ENCODE peak calls at places on chromosomes 13 and 19, in five cellular contexts. C, G, K, T and Q are unnamed samples.

GRCh38 chr19:58351996-58352755 is 1.1 kb downstream of the A1BG start:
- DNase-seq in T (no peak), K (no peak), C (no peak), G (no peak), Q (no peak)

GRCh38 chr19:11473725-11474124 is 7.1 kb downstream of the ELAVL3 start:
- DNase-seq in G (no peak), T (no peak), K (no peak), C (no peak), Q (no peak)

GRCh38 chr19:18759435-18760426 is 31.4 kb downstream of the COMP start:
- DNase-seq in G (no peak), T (no peak), K (no peak), C (no peak), Q (no peak)

GRCh38 chr19:47156861-47157454 is 26.3 kb downstream of the SAE1 start:
- DNase-seq in G (no peak), C (no peak), T (no peak), K (no peak), Q (no peak)

GRCh38 chr13:102645701-102646100 is 48.9 kb downstream of the TPP2 start:
- DNase-seq in G (no peak), C (no peak), T (no peak), K (no peak), Q (no peak)

GRCh38 chr19:46704379-46705076 is 12.4 kb downstream of the PRKD2 start:
- DNase-seq in T (peak; percentile 40), G (peak; percentile 68), K (peak; percentile 89), C (peak; percentile 85), Q (peak; percentile 77)

GRCh38 chr13:102580552-102581169 is 16.1 kb upstream of the TPP2 start:
- DNase-seq in C (no peak), K (no peak), G (no peak), T (peak; percentile 84), Q (no peak)

GRCh38 chr19:53864308-53864836 is 3.3 kb upstream of the MYADM start:
- DNase-seq in G (no peak), T (no peak), C (peak; percentile 62), K (no peak), Q (no peak)

GRCh38 chr19:55247621-55248099 is 11.2 kb downstream of the PPP6R1 start:
- DNase-seq in C (no peak), T (peak; percentile 58), K (no peak), G (no peak), Q (no peak)

GRCh38 chr19:44451687-44452086 is 3.4 kb upstream of the ZNF229 start:
- DNase-seq in T (no peak), G (no peak), C (no peak), K (no peak), Q (no peak)

GRCh38 chr13:110471833-110472162 is 89.7 kb downstream of the RAB20 start:
- DNase-seq in K (peak; percentile 90), C (peak; percentile 29), G (peak; percentile 88), T (peak; percentile 17), Q (peak; percentile 93)

GRCh38 chr13:33723772-33724435 is 94.0 kb upstream of the RFC3 start:
- DNase-seq in T (peak; percentile 88), G (peak; percentile 79), K (peak; percentile 61), C (peak; percentile 87), Q (peak; percentile 53)

GRCh38 chr19:54517483-54517882 is 14.9 kb downstream of the LAIR2 start:
- DNase-seq in C (peak; percentile 61), G (peak; percentile 38), T (peak; percentile 25), K (peak; percentile 45), Q (no peak)

DNA sequence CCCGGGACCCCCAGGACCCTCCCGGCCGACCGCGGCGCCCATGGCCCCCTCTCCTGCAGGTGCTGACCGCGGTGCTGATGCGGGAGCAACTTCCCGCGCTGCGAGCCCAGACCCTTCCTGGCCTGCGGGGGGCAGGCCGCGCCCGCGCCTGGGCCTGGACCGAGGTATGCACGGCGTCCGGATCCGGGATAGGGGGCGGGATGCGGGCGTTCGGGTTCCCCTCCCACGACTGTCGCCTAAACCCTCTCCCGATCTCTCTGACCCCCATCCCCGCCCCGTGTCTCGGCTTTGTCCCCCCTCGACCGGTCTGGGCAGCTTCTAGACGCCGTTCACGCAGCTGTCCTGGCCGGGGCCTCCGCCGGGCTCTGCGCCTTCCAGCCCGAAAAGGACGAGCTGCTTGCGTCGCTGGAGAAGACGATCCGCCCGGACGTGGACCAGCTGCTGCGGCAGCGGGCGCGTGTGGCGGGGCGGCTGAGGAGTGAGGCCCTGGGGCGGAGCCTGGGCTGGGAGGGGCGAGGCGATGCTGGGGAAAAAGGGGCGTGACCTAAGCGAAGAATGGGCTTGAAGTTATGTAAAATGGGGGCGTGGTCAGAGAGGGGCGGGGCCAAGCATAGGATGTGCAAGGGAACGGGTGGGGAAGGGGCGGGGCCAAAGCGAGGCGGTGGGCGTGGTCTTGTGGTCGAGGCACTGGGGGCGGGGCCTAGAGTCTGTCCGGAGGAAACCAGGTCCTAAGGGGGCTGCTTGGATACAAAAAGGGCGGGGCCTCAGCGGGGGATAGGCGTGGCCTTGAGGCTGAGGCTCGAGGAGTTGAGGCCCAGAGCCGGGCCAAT is 15.9 kb upstream of the COLGALT1 start:
- DNase-seq in T (peak; percentile 92), C (peak; percentile 89), G (peak; percentile 93), K (peak; percentile 98), Q (peak; percentile 98)
- TF ChIP-seq CTCF in T (no peak), C (peak; percentile 33), G (no peak), K (no peak), Q (peak; percentile 44)

GRCh38 chr19:29285878-29286277 is 72.9 kb upstream of the UQCRFS1 start:
- DNase-seq in C (no peak), G (no peak), K (no peak), T (no peak), Q (no peak)
- TF ChIP-seq CTCF in C (no peak), G (no peak), K (no peak), T (peak; percentile 1), Q (no peak)

GRCh38 chr13:26095338-26095737 is 43.5 kb upstream of the SHISA2 start:
- DNase-seq in C (no peak), G (no peak), K (no peak), T (no peak), Q (no peak)
- TF ChIP-seq CTCF in C (no peak), G (no peak), K (no peak), T (no peak), Q (no peak)

GRCh38 chr13:27534108-27534975 is 84.0 kb upstream of the MTIF3 start:
- DNase-seq in G (no peak), T (no peak), C (no peak), K (no peak), Q (no peak)

GRCh38 chr13:27534976-27535370 is 84.6 kb upstream of the MTIF3 start:
- DNase-seq in T (no peak), G (no peak), K (no peak), C (no peak), Q (no peak)

GRCh38 chr13:27533155-27533643 is 82.8 kb upstream of the MTIF3 start:
- DNase-seq in T (peak; percentile 67), G (peak; percentile 87), C (peak; percentile 94), K (peak; percentile 55), Q (peak; percentile 66)

GRCh38 chr13:27536361-27537101 is 83.8 kb downstream of the LNX2 start:
- DNase-seq in K (no peak), C (no peak), G (no peak), T (no peak), Q (no peak)

DNA sequence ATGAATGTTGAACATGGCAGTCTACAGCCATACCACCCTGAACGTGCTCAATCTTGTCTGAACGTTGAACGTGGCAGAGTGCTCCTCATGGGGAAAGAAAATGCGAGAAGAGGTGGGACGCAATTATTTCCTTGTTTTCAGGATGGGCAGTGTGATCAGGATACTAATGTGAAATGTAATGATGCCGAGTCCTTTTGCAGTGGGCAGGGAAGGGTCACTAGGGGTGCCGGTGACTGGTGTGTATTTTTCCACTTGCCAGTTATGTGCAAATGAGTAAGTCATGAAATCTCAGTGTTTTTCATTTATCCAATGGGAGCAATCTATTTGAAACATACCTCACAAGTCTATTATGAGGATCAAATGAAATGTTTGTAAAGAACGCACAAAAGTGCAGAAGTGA is 84.8 kb downstream of the LNX2 start:
- DNase-seq in G (no peak), T (no peak), K (no peak), C (no peak), Q (no peak)
- TF ChIP-seq CTCF in G (no peak), T (no peak), K (no peak), C (no peak), Q (no peak)

GRCh38 chr13:24668955-24669354 is 11.3 kb upstream of the ATP12A start:
- DNase-seq in T (no peak), C (no peak), K (no peak), G (peak; percentile 72), Q (no peak)

GRCh38 chr13:24671367-24672117 is 8.7 kb upstream of the ATP12A start:
- DNase-seq in C (peak; percentile 32), T (peak; percentile 85), G (peak; percentile 46), K (no peak), Q (no peak)

GRCh38 chr13:24672141-24673132 is 7.8 kb upstream of the ATP12A start:
- DNase-seq in C (peak; percentile 22), T (no peak), K (no peak), G (peak; percentile 8), Q (no peak)

GRCh38 chr13:24670174-24670573 is 10.0 kb upstream of the ATP12A start:
- DNase-seq in G (no peak), K (no peak), C (no peak), T (no peak), Q (no peak)

DNA sequence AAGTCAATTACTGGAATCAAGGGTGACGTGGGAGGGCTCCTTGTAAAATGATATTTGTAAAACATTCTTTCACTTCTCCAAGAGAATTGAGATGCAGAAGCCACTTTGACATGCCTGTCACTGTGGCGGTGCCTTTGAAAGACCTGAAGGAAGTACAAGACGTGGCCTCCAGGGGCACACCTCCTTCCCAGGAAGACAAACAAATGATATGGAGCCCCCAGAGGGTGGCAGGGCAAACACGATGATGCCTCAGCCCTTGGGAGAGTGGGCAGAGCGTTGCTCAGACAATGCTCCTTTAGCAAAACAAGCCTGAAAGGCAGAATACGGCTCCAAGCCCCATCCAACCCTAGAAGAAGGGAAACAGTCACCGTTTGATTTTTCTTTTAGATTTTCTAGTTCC is 9.3 kb upstream of the ATP12A start:
- DNase-seq in C (peak; percentile 14), K (no peak), G (no peak), T (no peak), Q (no peak)
- TF ChIP-seq CTCF in C (no peak), K (no peak), G (no peak), T (peak; percentile 36), Q (no peak)

GRCh38 chr13:111531505-111531904 is 211.1 kb downstream of the TEX29 start:
- DNase-seq in C (peak; percentile 44), G (no peak), K (no peak), T (peak; percentile 3), Q (no peak)
- TF ChIP-seq CTCF in C (peak; percentile 49), G (no peak), K (no peak), T (no peak), Q (no peak)